ENCODE peak calls at places on chromosomes 6 and 20, in six cellular contexts. A is epithelial cell of esophagus, L is endothelial cell, B is mesothelial cell of epicardium, O is prostate gland, M is HEK293T. P is an unnamed sample.

GRCh38 chr6:48916523-48917050 is 546.5 kb downstream of the MMUT start:
- DNase-seq in L (no peak), A (no peak), M (no peak), O (no peak), B (no peak), P (no peak)

GRCh38 chr6:30689022-30689865 is 1.5 kb downstream of the NRM start:
- DNase-seq in L (no peak), M (no peak), A (no peak), B (no peak), O (no peak), P (no peak)

GRCh38 chr6:31615748-31616147 is 714 bp downstream of the AIF1 start:
- DNase-seq in B (no peak), L (no peak), O (no peak), A (no peak), M (no peak), P (peak; percentile 48)

GRCh38 chr6:38695227-38695900 is 7.6 kb downstream of the GLO1 start:
- DNase-seq in B (no peak), O (no peak), A (no peak), L (no peak), M (no peak), P (no peak)

GRCh38 chr6:154404791-154405400 is 48.3 kb upstream of the IPCEF1 start:
- DNase-seq in A (no peak), L (no peak), B (no peak), M (no peak), O (no peak), P (no peak)

GRCh38 chr6:130865793-130866192 is 38.6 kb downstream of the SMLR1 start:
- DNase-seq in L (no peak), M (no peak), O (no peak), B (no peak), A (no peak), P (no peak)

GRCh38 chr6:33995046-33995872 is 150.6 kb downstream of the GRM4 start:
- DNase-seq in L (no peak), O (no peak), A (no peak), B (no peak), M (no peak), P (no peak)

GRCh38 chr20:47019106-47019824 is 124.6 kb downstream of the EYA2 start:
- DNase-seq in M (no peak), A (no peak), L (no peak), O (peak; percentile 56), B (no peak), P (no peak)

GRCh38 chr6:157760589-157761330 is 62.3 kb upstream of the SNX9 start:
- DNase-seq in B (no peak), A (peak; percentile 68), O (no peak), L (no peak), M (no peak), P (no peak)

GRCh38 chr6:31738048-31738979 is 1.5 kb upstream of the MSH5 start:
- DNase-seq in B (no peak), M (no peak), A (peak; percentile 81), O (peak; percentile 92), L (no peak), P (peak; percentile 77)

GRCh38 chr6:163494279-163494727 is 79.8 kb downstream of the QKI start:
- DNase-seq in A (no peak), L (no peak), B (no peak), M (no peak), O (peak; percentile 40), P (no peak)

GRCh38 chr20:34439168-34439567 is 76.1 kb downstream of the ITCH start:
- DNase-seq in A (no peak), O (no peak), B (no peak), M (no peak), L (no peak), P (no peak)

GRCh38 chr6:4039348-4039747 is 39.6 kb downstream of the FAM217A start:
- DNase-seq in L (no peak), A (peak; percentile 13), O (no peak), M (no peak), B (no peak), P (no peak)

GRCh38 chr20:45952861-45953260 is 18.4 kb downstream of the PCIF1 start:
- DNase-seq in B (no peak), A (no peak), O (no peak), M (no peak), L (no peak), P (no peak)

GRCh38 chr6:158654498-158654897 is 4.6 kb downstream of the SYTL3 start:
- DNase-seq in O (no peak), A (peak; percentile 57), M (no peak), B (no peak), L (no peak), P (no peak)

GRCh38 chr6:143731789-143732188 is 54.0 kb downstream of the PHACTR2 start:
- DNase-seq in A (no peak), B (no peak), O (no peak), L (no peak), M (no peak), P (no peak)

GRCh38 chr6:33112148-33112547 is 36.4 kb downstream of the HLA-DPB1 start:
- DNase-seq in O (no peak), M (peak; percentile 63), B (no peak), L (no peak), A (peak; percentile 66), P (no peak)

GRCh38 chr6:36594816-36595167 is 630 bp downstream of the SRSF3 start:
- DNase-seq in B (no peak), L (no peak), M (no peak), A (no peak), O (no peak), P (no peak)

GRCh38 chr6:126002755-126003390 is 16.5 kb downstream of the TRMT11 start:
- DNase-seq in A (no peak), M (no peak), L (no peak), O (no peak), B (no peak), P (no peak)

GRCh38 chr6:129248976-129249375 is 366.0 kb downstream of the LAMA2 start:
- DNase-seq in B (no peak), L (no peak), A (peak; percentile 14), O (no peak), M (no peak), P (no peak)

GRCh38 chr6:45507156-45507555 is 129.4 kb upstream of the SUPT3H start:
- DNase-seq in M (no peak), O (no peak), B (no peak), A (peak; percentile 83), L (no peak), P (no peak)

P was measured in stimulated activated naive CD4-positive, alpha-beta T cell.